ENCODE peak calls at places on chromosomes 4 and X, in eight cellular contexts. I, L, U, D, S, J, M and A are unnamed samples.

GRCh38 chr4:109729563-109730293 is at the start of gene PLA2G12A:
- DNase-seq in I (peak), L (peak), U (peak), D (no peak), S (peak), J (peak), M (peak), A (peak)

GRCh38 chr4:147596377-147596776 is 20.8 kb upstream of the TMEM184C start:
- DNase-seq in I (no peak), L (no peak), U (no peak), D (no peak), S (no peak), J (no peak), M (no peak), A (peak)

GRCh38 chr4:87943660-87944149 is 31.8 kb upstream of the SPP1 start:
- DNase-seq in I (no peak), L (no peak), U (no peak), D (no peak), S (no peak), J (no peak), M (no peak), A (no peak)

GRCh38 chrX:100731441-100732281 is at the start of gene SYTL4:
- DNase-seq in I (no peak), L (no peak), U (no peak), D (no peak), S (no peak), J (no peak), M (peak), A (peak)

GRCh38 chrX:109475174-109475891 is 6.6 kb downstream of the GUCY2F start:
- DNase-seq in I (no peak), L (no peak), U (no peak), D (no peak), S (no peak), J (no peak), M (no peak), A (peak)

GRCh38 chrX:84469226-84469625 is 33.0 kb downstream of the HDX start:
- DNase-seq in I (no peak), L (no peak), U (no peak), D (no peak), S (no peak), J (no peak), M (no peak), A (peak)

GRCh38 chrX:117508021-117508420 is 608.6 kb downstream of the KLHL13 start:
- DNase-seq in I (no peak), L (no peak), U (no peak), D (no peak), S (no peak), J (no peak), M (no peak), A (no peak)

GRCh38 chrX:1336331-1337143 is at the start of gene IL3RA:
- DNase-seq in I (no peak), L (no peak), U (peak), D (no peak), S (no peak), J (no peak), M (peak), A (no peak)

GRCh38 chr4:181443003-181443402 is 800.2 kb upstream of the TENM3 start:
- DNase-seq in I (no peak), L (no peak), U (no peak), D (no peak), S (no peak), J (no peak), M (no peak), A (no peak)

GRCh38 chrX:146278381-146278780 is 460.8 kb downstream of the SLITRK2 start:
- DNase-seq in I (no peak), L (no peak), U (no peak), D (no peak), S (peak), J (no peak), M (no peak), A (peak)

GRCh38 chrX:29824176-29824906 is 391.0 kb upstream of the MAGEB2 start:
- DNase-seq in I (no peak), L (no peak), U (no peak), D (no peak), S (no peak), J (no peak), M (no peak), A (no peak)

GRCh38 chr4:65661469-65661868 is 8.8 kb downstream of the EPHA5 start:
- DNase-seq in I (no peak), L (peak), U (no peak), D (no peak), S (no peak), J (no peak), M (no peak), A (no peak)

GRCh38 chrX:15600071-15600470 is 689 bp downstream of the ACE2 start:
- DNase-seq in I (no peak), L (no peak), U (no peak), D (no peak), S (no peak), J (no peak), M (no peak), A (no peak)

GRCh38 chrX:103878466-103879151 is 46.6 kb upstream of the RAB9B start:
- DNase-seq in I (no peak), L (no peak), U (no peak), D (peak), S (no peak), J (no peak), M (no peak), A (peak)

GRCh38 chrX:104370089-104370488 is 115.4 kb upstream of the ESX1 start:
- DNase-seq in I (no peak), L (no peak), U (no peak), D (no peak), S (no peak), J (no peak), M (no peak), A (peak)

GRCh38 chr4:5142726-5143125 is 91.4 kb downstream of the STK32B start:
- DNase-seq in I (no peak), L (no peak), U (peak), D (no peak), S (peak), J (no peak), M (no peak), A (peak)

GRCh38 chr4:7652906-7653305 is 218.2 kb upstream of the PSAPL1 start:
- DNase-seq in I (no peak), L (no peak), U (no peak), D (no peak), S (no peak), J (no peak), M (no peak), A (no peak)

GRCh38 chrX:155005190-155005589 is 17.3 kb downstream of the F8 start:
- DNase-seq in I (no peak), L (no peak), U (no peak), D (no peak), S (no peak), J (no peak), M (no peak), A (no peak)

GRCh38 chr4:173092003-173092402 is 76.6 kb upstream of the GALNT7 start:
- DNase-seq in I (no peak), L (no peak), U (no peak), D (no peak), S (no peak), J (no peak), M (no peak), A (no peak)

GRCh38 chr4:40630335-40631021 is 814 bp upstream of the RBM47 start:
- DNase-seq in I (no peak), L (no peak), U (no peak), D (no peak), S (no peak), J (no peak), M (peak), A (peak)

GRCh38 chr4:108191269-108191914 is 22.7 kb upstream of the LEF1 start:
- DNase-seq in I (no peak), L (no peak), U (no peak), D (no peak), S (no peak), J (no peak), M (no peak), A (no peak)